ENCODE peak calls at places on chromosomes 12 and 14, in five cellular contexts. J, Y, K, H and W are unnamed samples.

GRCh38 chr12:69337325-69337724 is 10.9 kb upstream of the LYZ start:
- DNase-seq in J (no peak), Y (no peak), K (no peak), H (no peak), W (no peak)

GRCh38 chr12:84585996-84586395 is 326.6 kb downstream of the SLC6A15 start:
- DNase-seq in J (no peak), Y (no peak), K (no peak), H (no peak), W (no peak)

GRCh38 chr12:19198272-19198671 is 68.7 kb downstream of the PLEKHA5 start:
- DNase-seq in J (no peak), Y (no peak), K (no peak), H (no peak), W (no peak)

GRCh38 chr12:117587646-117588287 is 226.3 kb upstream of the NOS1 start:
- DNase-seq in J (peak), Y (no peak), K (peak), H (no peak), W (peak)

GRCh38 chr12:39467432-39467870 is 24.5 kb upstream of the KIF21A start:
- DNase-seq in J (no peak), Y (peak), K (no peak), H (no peak), W (no peak)

GRCh38 chr14:55249423-55249822 is 21.8 kb upstream of the FBXO34 start:
- DNase-seq in J (no peak), Y (no peak), K (no peak), H (no peak), W (peak)

GRCh38 chr14:72847721-72848120 is 46.2 kb downstream of the DPF3 start:
- DNase-seq in J (no peak), Y (no peak), K (no peak), H (no peak), W (no peak)

GRCh38 chr12:38222011-38222410 is 94.6 kb upstream of the ALG10B start:
- DNase-seq in J (no peak), Y (no peak), K (no peak), H (no peak), W (no peak)

GRCh38 chr12:32435921-32436710 is 36.8 kb downstream of the FGD4 start:
- DNase-seq in J (no peak), Y (no peak), K (no peak), H (no peak), W (no peak)

GRCh38 chr12:64325055-64325454 is 65.5 kb downstream of the C12orf56 start:
- DNase-seq in J (no peak), Y (no peak), K (no peak), H (no peak), W (no peak)
- TF ChIP-seq POLR2A in J (no peak), Y (no peak), K (no peak), H (no peak), W (no peak)

DNA sequence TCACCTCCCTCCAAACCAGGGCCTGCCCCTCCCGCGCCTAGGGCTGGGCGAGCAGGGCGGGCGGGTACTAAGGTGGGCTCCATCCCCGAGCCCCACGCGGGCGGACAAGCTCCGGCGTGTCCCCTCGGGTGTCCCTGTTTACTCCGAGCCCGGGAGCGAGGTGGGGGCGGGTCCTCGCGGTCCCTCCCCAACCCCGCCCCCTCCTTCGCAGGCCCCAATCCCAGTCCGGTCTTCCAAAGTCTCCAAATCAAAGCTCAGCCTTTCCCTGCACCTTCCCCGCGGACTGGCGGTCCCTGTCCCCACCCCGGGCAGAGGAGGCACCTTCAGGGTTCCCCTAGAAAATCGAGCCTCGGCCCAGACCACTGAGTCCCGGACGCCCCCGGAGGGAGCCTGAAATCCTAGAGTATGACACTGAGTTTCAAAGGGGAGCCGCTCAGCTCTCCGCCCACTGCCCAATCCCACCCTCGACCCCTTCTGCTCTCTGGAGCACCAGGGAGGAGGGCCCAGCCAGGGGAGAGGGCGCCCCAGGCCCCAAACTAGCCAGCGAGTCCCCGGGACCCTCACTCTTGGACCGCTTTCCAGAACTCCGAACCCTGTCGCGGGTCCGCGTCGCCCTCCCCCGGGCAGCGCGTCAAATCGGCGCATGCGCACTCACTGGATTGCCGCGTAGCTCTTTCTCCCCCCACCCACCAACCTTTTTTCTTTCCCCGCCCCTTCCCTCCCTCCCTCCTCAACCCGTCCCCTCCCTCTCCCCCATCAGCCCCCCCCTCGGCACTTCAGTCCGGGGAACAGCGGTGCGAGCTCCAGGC is at the start of gene LRP1:
- DNase-seq in J (peak), Y (no peak), K (peak), H (peak), W (peak)
- TF ChIP-seq POLR2A in J (no peak), Y (no peak), K (peak), H (no peak), W (peak)

GRCh38 chr12:56991319-56991906 is 14.9 kb downstream of the ZBTB39 start:
- DNase-seq in J (no peak), Y (no peak), K (no peak), H (peak), W (no peak)
- TF ChIP-seq POLR2A in J (no peak), Y (no peak), K (no peak), H (no peak), W (no peak)

GRCh38 chr12:50925920-50926319 is 26.4 kb upstream of the HIGD1C start:
- DNase-seq in J (no peak), Y (no peak), K (no peak), H (no peak), W (no peak)

GRCh38 chr12:50925342-50925651 is 27.0 kb upstream of the HIGD1C start:
- DNase-seq in J (no peak), Y (no peak), K (no peak), H (no peak), W (no peak)

GRCh38 chr12:50924131-50924438 is 28.3 kb upstream of the HIGD1C start:
- DNase-seq in J (no peak), Y (no peak), K (no peak), H (no peak), W (no peak)

GRCh38 chr12:50923361-50924130 is 28.8 kb upstream of the HIGD1C start:
- DNase-seq in J (no peak), Y (no peak), K (no peak), H (peak), W (no peak)

DNA sequence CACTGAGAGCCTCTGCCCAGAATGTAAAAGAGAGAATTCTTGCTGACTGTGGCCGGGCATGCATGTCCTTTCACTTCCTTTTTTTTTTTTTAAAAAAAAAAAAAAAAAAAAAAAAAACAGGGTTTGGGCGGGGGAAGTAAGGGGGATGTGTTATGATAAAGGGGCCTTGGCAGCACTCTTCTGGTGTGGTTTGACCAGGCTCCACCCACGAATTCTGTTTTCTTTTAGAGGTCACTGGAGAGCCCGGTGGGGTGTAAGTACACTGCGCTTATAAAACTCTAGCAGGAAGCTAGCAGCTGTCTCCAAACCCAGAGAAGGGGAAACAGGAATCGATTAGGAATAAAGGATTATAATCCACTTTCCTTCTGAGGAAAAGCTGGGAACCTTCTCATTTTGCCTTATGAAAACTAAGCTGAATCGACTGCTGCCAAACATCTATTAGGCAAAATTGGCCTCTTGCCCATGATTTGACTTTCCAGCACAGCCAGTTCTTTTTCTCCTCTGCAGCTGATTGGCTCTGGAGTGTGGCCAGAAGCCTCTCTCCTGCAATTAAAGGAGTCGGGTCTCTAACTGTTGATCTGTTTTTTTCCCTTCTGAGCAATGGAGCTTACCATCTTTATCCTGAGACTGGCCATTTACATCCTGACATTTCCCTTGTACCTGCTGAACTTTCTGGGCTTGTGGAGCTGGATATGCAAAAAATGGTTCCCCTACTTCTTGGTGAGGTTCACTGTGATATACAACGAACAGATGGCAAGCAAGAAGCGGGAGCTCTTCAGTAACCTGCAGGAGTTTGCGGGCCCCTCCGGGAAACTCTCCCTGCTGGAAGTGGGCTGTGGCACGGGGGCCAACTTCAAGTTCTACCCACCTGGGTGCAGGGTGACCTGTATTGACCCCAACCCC is 27.7 kb upstream of the HIGD1C start:
- DNase-seq in J (peak), Y (peak), K (peak), H (peak), W (peak)
- TF ChIP-seq POLR2A in J (no peak), Y (no peak), K (no peak), H (no peak), W (no peak)

GRCh38 chr12:12922191-12922616 is 29.8 kb downstream of the GPRC5D start:
- DNase-seq in J (no peak), Y (no peak), K (no peak), H (no peak), W (peak)

GRCh38 chr12:12919666-12920435 is 28.5 kb downstream of the GPRC5A start:
- DNase-seq in J (no peak), Y (no peak), K (no peak), H (no peak), W (no peak)

GRCh38 chr12:12916135-12916956 is 25.0 kb downstream of the GPRC5A start:
- DNase-seq in J (peak), Y (no peak), K (peak), H (no peak), W (peak)

GRCh38 chr12:12915654-12916053 is 24.3 kb downstream of the GPRC5A start:
- DNase-seq in J (no peak), Y (no peak), K (no peak), H (no peak), W (no peak)

GRCh38 chr12:12918781-12919180 is 27.4 kb downstream of the GPRC5A start:
- DNase-seq in J (no peak), Y (no peak), K (no peak), H (no peak), W (no peak)
- TF ChIP-seq POLR2A in J (no peak), Y (no peak), K (no peak), H (no peak), W (no peak)

GRCh38 chr12:56257491-56258067 is 605 bp downstream of the ANKRD52 start:
- DNase-seq in J (no peak), Y (no peak), K (no peak), H (no peak), W (no peak)

GRCh38 chr12:56258820-56259183 is 618 bp upstream of the ANKRD52 start:
- DNase-seq in J (no peak), Y (no peak), K (no peak), H (no peak), W (no peak)

GRCh38 chr12:56257071-56257470 is 1.1 kb downstream of the ANKRD52 start:
- DNase-seq in J (no peak), Y (no peak), K (no peak), H (no peak), W (no peak)

GRCh38 chr12:56256326-56256960 is 1.7 kb downstream of the ANKRD52 start:
- DNase-seq in J (no peak), Y (no peak), K (no peak), H (no peak), W (peak)

DNA sequence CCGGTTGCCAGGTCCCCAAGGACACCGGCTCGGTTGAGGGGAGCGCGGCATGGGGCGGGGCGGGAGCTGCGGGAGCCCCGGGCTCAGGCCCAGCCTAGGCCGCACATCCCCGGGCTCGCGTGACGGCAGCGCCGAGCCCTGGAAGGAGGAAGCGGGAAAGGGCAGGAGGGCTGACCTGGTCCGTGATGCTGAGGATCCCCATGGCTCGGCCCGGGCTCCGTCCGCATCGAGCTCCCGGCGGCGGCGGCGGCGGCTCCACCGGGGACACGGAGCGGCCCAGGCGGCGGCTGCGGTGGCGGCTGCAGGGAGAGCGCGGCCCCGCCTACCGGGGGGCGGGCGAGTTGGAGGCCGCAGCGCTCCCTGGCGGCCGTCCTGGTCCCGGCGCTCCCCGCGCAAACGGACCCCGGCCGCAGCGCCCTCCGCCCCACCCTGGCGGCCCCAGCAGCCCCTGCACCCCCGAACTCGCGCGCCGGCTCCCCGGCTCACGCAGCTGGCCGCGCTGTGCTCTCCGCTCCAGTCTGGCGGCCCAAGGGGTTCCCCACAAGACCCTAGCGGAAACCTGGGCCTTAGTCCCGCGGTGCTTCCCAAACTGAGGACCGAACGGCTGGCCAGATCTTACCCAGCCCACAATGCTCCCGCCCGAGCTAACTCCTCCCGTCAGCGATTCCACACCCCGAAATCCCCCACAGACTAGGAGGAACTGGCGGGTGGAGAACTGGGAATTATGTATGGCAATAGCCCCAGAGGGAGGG is at the start of gene ANKRD52:
- DNase-seq in J (peak), Y (no peak), K (peak), H (no peak), W (peak)
- TF ChIP-seq POLR2A in J (no peak), Y (peak), K (no peak), H (no peak), W (peak)

DNA sequence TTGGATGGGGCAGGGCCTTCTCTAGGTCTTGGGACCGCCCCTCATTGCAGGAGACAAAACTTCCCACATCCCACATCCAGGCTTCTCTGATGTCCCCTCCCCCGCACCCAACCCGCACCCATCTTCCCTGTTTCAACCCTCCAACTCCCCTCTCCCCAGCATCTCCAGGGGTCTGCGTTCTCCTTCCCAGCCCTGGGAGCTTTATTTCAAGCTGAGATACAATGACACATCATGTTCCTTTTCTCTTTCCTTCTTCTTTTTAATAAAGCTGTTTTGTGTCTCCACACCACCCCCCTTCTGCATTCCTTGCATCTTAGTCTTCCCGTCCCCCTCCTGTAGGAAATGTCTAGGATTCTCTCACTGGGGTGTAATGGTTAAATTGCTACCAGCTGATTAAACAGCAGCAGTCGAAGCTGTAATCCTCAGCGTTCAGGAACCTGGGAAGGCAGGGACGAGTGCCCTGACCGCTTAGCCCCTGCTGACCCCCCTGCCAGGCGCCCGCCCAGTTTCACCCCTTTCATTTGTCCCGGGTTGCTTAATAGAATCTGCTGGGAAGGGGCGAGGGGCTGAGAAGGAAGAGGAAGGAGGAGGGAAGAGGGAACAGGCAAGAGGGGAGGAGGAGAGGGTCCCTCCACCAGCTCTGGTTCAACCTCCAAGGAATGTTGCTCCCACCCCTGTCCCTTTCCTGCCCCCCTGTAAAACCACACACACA is 104.4 kb upstream of the MED13L start:
- DNase-seq in J (no peak), Y (no peak), K (no peak), H (no peak), W (peak)
- TF ChIP-seq POLR2A in J (no peak), Y (no peak), K (no peak), H (no peak), W (no peak)